ENCODE peak calls at places on chromosomes 6 and 20, in four cellular contexts. G is nephron progenitor cell; M is GM12864; V is stimulated activated CD8-positive, alpha-beta memory T cell treated with anti-CD3 and anti-CD28 coated beads, Interleukin-2, amount 100 ng/mL, for 1 hour. A is an unnamed sample.

GRCh38 chr6:7463785-7464184 is 74.2 kb downstream of the RIOK1 start:
- DNase-seq in G (peak; percentile 51), M (no peak), V (no peak), A (no peak)

GRCh38 chr20:52744441-52744840 is 227.7 kb upstream of the TSHZ2 start:
- DNase-seq in G (no peak), M (no peak), V (no peak), A (no peak)

GRCh38 chr6:41711323-41712038 is 23.9 kb downstream of the TFEB start:
- DNase-seq in G (no peak), M (no peak), V (no peak), A (no peak)

GRCh38 chr20:50151034-50151743 is 2.3 kb downstream of the PEDS1 start:
- DNase-seq in G (no peak), M (no peak), V (no peak), A (no peak)

GRCh38 chr6:39092124-39092523 is 22.9 kb downstream of the SAYSD1 start:
- DNase-seq in G (no peak), M (no peak), V (no peak), A (peak; percentile 45)

GRCh38 chr20:57934007-57934805 is 224.4 kb upstream of the PMEPA1 start:
- DNase-seq in G (no peak), M (no peak), V (no peak), A (no peak)

GRCh38 chr20:34375977-34376430 is 12.9 kb downstream of the ITCH start:
- DNase-seq in G (peak; percentile 48), M (no peak), V (no peak), A (no peak)

GRCh38 chr20:63160641-63161175 is 55.2 kb downstream of the YTHDF1 start:
- DNase-seq in G (no peak), M (no peak), V (no peak), A (no peak)

GRCh38 chr6:25449774-25450173 is 170.6 kb downstream of the CARMIL1 start:
- DNase-seq in G (peak; percentile 16), M (no peak), V (no peak), A (peak; percentile 57)

GRCh38 chr6:27619436-27619835 is 146.5 kb upstream of the ZNF184 start:
- DNase-seq in G (no peak), M (no peak), V (no peak), A (no peak)

GRCh38 chr6:98747246-98747645 is 87.1 kb upstream of the POU3F2 start:
- DNase-seq in G (no peak), M (no peak), V (no peak), A (no peak)

GRCh38 chr6:42342011-42342553 is 109.6 kb downstream of the TRERF1 start:
- DNase-seq in G (no peak), M (no peak), V (no peak), A (no peak)

GRCh38 chr6:110395221-110395620 is 20.2 kb downstream of the DDO start:
- DNase-seq in G (no peak), M (no peak), V (no peak), A (no peak)

GRCh38 chr6:156662025-156662445 is 115.1 kb upstream of the ARID1B start:
- DNase-seq in G (peak; percentile 77), M (no peak), V (no peak), A (peak; percentile 80)

GRCh38 chr6:33886673-33887144 is 82.9 kb upstream of the MLN start:
- DNase-seq in G (no peak), M (no peak), V (no peak), A (no peak)

GRCh38 chr20:4607287-4607713 is 114.4 kb upstream of the PRND start:
- DNase-seq in G (peak; percentile 70), M (peak; percentile 46), V (peak; percentile 14), A (peak; percentile 64)

GRCh38 chr6:27865952-27866369 is 46.2 kb downstream of the OR2B2 start:
- DNase-seq in G (peak; percentile 31), M (peak; percentile 60), V (no peak), A (peak; percentile 38)

GRCh38 chr20:58393299-58393698 is 4.3 kb downstream of the VAPB start:
- DNase-seq in G (no peak), M (no peak), V (no peak), A (no peak)

GRCh38 chr6:45439459-45439858 is 61.7 kb upstream of the SUPT3H start:
- DNase-seq in G (no peak), M (no peak), V (no peak), A (no peak)

A was measured in WTC11.